ENCODE peak calls at places on chromosomes 13 and 19, in eight cellular contexts. One of them, this sample, is unnamed.

GRCh38 chr13:98893361-98893760 is 84.5 kb downstream of the DOCK9 start:
- DNase-seq in retina: no peak
- DNase-seq in psoas muscle: no peak
- DNase-seq in GOT3: no peak
- DNase-seq in ovary: no peak
- DNase-seq in naive B cell: no peak
- DNase-seq in NCI-H1105: no peak
- DNase-seq in endodermal cell: no peak
- DNase-seq in this sample: no peak

GRCh38 chr19:46828484-46828883 is 22.2 kb downstream of the AP2S1 start:
- DNase-seq in retina: no peak
- DNase-seq in NCI-H1105: no peak
- DNase-seq in naive B cell: no peak
- DNase-seq in ovary: no peak
- DNase-seq in psoas muscle: no peak
- DNase-seq in GOT3: no peak
- DNase-seq in endodermal cell: no peak
- DNase-seq in this sample: no peak

GRCh38 chr13:38419312-38419873 is 69.7 kb downstream of the UFM1 start:
- DNase-seq in GOT3: no peak
- DNase-seq in retina: no peak
- DNase-seq in psoas muscle: no peak
- DNase-seq in endodermal cell: no peak
- DNase-seq in naive B cell: no peak
- DNase-seq in ovary: no peak
- DNase-seq in NCI-H1105: no peak
- DNase-seq in this sample: no peak

GRCh38 chr19:10553087-10553667 is 9.5 kb downstream of the ATG4D start:
- DNase-seq in naive B cell: peak
- DNase-seq in endodermal cell: no peak
- DNase-seq in GOT3: no peak
- DNase-seq in psoas muscle: no peak
- DNase-seq in ovary: no peak
- DNase-seq in NCI-H1105: no peak
- DNase-seq in retina: no peak
- DNase-seq in this sample: no peak

GRCh38 chr13:113049981-113050380 is 55.6 kb upstream of the F7 start:
- DNase-seq in retina: no peak
- DNase-seq in GOT3: no peak
- DNase-seq in psoas muscle: no peak
- DNase-seq in endodermal cell: no peak
- DNase-seq in ovary: no peak
- DNase-seq in NCI-H1105: no peak
- DNase-seq in naive B cell: no peak
- DNase-seq in this sample: no peak

GRCh38 chr19:18840288-18841260 is 8.8 kb downstream of the UPF1 start:
- DNase-seq in NCI-H1105: no peak
- DNase-seq in retina: no peak
- DNase-seq in endodermal cell: no peak
- DNase-seq in ovary: no peak
- DNase-seq in GOT3: no peak
- DNase-seq in naive B cell: no peak
- DNase-seq in psoas muscle: no peak
- DNase-seq in this sample: no peak

GRCh38 chr19:307793-308420 is 16.7 kb upstream of the PLPP2 start:
- DNase-seq in NCI-H1105: no peak
- DNase-seq in psoas muscle: no peak
- DNase-seq in GOT3: no peak
- DNase-seq in endodermal cell: no peak
- DNase-seq in retina: no peak
- DNase-seq in naive B cell: no peak
- DNase-seq in ovary: no peak
- DNase-seq in this sample: no peak

GRCh38 chr19:27896091-27896490 is 1316.9 kb downstream of the UQCRFS1 start:
- DNase-seq in retina: no peak
- DNase-seq in psoas muscle: no peak
- DNase-seq in GOT3: no peak
- DNase-seq in naive B cell: no peak
- DNase-seq in endodermal cell: no peak
- DNase-seq in NCI-H1105: no peak
- DNase-seq in ovary: no peak
- DNase-seq in this sample: no peak

GRCh38 chr13:75587679-75588078 is 38.1 kb downstream of the UCHL3 start:
- DNase-seq in naive B cell: no peak
- DNase-seq in psoas muscle: no peak
- DNase-seq in ovary: no peak
- DNase-seq in NCI-H1105: no peak
- DNase-seq in GOT3: no peak
- DNase-seq in endodermal cell: peak
- DNase-seq in retina: no peak
- DNase-seq in this sample: peak

GRCh38 chr13:64083396-64083795 is 2667.7 kb upstream of the PCDH20 start:
- DNase-seq in ovary: no peak
- DNase-seq in retina: no peak
- DNase-seq in psoas muscle: no peak
- DNase-seq in NCI-H1105: no peak
- DNase-seq in GOT3: no peak
- DNase-seq in naive B cell: no peak
- DNase-seq in endodermal cell: no peak
- DNase-seq in this sample: no peak